ENCODE peak calls at places on chromosomes 6 and 20, in five cellular contexts. H is stimulated activated CD4-positive, alpha-beta T cell treated with anti-CD3 and anti-CD28 coated beads, Interleukin-12 subunit alpha, Interleukin-12 subunit beta, amount 100 ng/mL, for 4 hours; O is H9; V is activated CD8-positive, alpha-beta memory T cell treated with anti-CD3 and anti-CD28 coated beads for 24 hours; G is WTC11. Y is an unnamed sample.
A peak's percentile ranks its signal among the peaks of the same experiment; 100 is the strongest.

GRCh38 chr6:30200551-30201281 is 12.5 kb downstream of the TRIM26 start:
- DNase-seq in H (no peak), V (no peak), G (no peak), O (no peak), Y (no peak)

GRCh38 chr6:23410439-23410838 is 715.6 kb upstream of the NRSN1 start:
- DNase-seq in V (no peak), G (no peak), H (no peak), O (no peak), Y (no peak)

GRCh38 chr6:109428889-109429477 is 11.4 kb downstream of the PPIL6 start:
- DNase-seq in G (no peak), O (no peak), V (no peak), H (no peak), Y (no peak)

GRCh38 chr6:31145386-31145785 is 6.5 kb upstream of the PSORS1C2 start:
- DNase-seq in V (no peak), O (no peak), G (no peak), H (no peak), Y (no peak)

GRCh38 chr6:3841711-3842565 is 7.2 kb upstream of the FAM50B start:
- DNase-seq in G (no peak), O (no peak), H (no peak), V (no peak), Y (no peak)

GRCh38 chr6:54719633-54720032 is 126.9 kb upstream of the FAM83B start:
- DNase-seq in V (no peak), G (no peak), O (no peak), H (no peak), Y (no peak)

GRCh38 chr6:90121982-90122381 is 174.7 kb downstream of the BACH2 start:
- DNase-seq in V (no peak), O (no peak), G (no peak), H (no peak), Y (no peak)

GRCh38 chr20:33387177-33387576 is 14.1 kb downstream of the CDK5RAP1 start:
- DNase-seq in O (no peak), H (no peak), V (no peak), G (no peak), Y (no peak)

GRCh38 chr6:110053395-110054240 is 75.5 kb downstream of the GPR6 start:
- DNase-seq in O (no peak), G (no peak), V (no peak), H (no peak), Y (peak; percentile 50)

GRCh38 chr20:47233333-47234188 is 122.9 kb downstream of the ZMYND8 start:
- DNase-seq in G (no peak), O (no peak), V (no peak), H (no peak), Y (no peak)

GRCh38 chr6:150613269-150613668 is 13.6 kb downstream of the PLEKHG1 start:
- DNase-seq in G (no peak), V (no peak), O (no peak), H (no peak), Y (no peak)

GRCh38 chr20:44384423-44385027 is 29.0 kb downstream of the HNF4A start:
- DNase-seq in V (peak; percentile 93), H (peak; percentile 88), O (peak; percentile 77), G (peak; percentile 92), Y (peak; percentile 61)

GRCh38 chr20:58342104-58342945 is 32.8 kb downstream of the RAB22A start:
- DNase-seq in O (no peak), H (no peak), V (no peak), G (no peak), Y (no peak)

GRCh38 chr6:111087871-111088667 is 766 bp downstream of the SLC16A10 start:
- DNase-seq in V (peak; percentile 83), H (peak; percentile 52), G (peak; percentile 61), O (peak; percentile 58), Y (no peak)

GRCh38 chr6:131251593-131252204 is 116.4 kb downstream of the AKAP7 start:
- DNase-seq in O (no peak), G (no peak), V (no peak), H (no peak), Y (no peak)

GRCh38 chr6:16206595-16207037 is 31.8 kb upstream of the GMPR start:
- DNase-seq in H (peak; percentile 11), G (peak; percentile 61), O (peak; percentile 65), V (peak; percentile 64), Y (peak; percentile 39)

GRCh38 chr6:8499540-8499939 is 64.2 kb upstream of the SLC35B3 start:
- DNase-seq in H (no peak), G (no peak), O (no peak), V (no peak), Y (peak; percentile 7)

GRCh38 chr6:44400572-44400971 is 13.1 kb downstream of the CDC5L start:
- DNase-seq in V (no peak), G (no peak), H (no peak), O (no peak), Y (no peak)

GRCh38 chr6:33428219-33428890 is 8.5 kb downstream of the SYNGAP1 start:
- DNase-seq in G (no peak), V (peak; percentile 79), H (no peak), O (peak; percentile 40), Y (no peak)

Y was measured in iPS DF 6.9.